ENCODE peak calls at places on chromosomes 12 and 14, in seven cellular contexts. E is stimulated activated CD8-positive, alpha-beta memory T cell treated with anti-CD3 and anti-CD28 coated beads, Interleukin-12 subunit alpha, Interleukin-12 subunit beta, amount 100 ng/mL, for 1 hour; W is H54; K is PC-9; X is stimulated activated CD4-positive, alpha-beta T cell treated with anti-CD3 and anti-CD28 coated beads, Interleukin-4, amount 100 ng/mL, for 4 hours; Q is activated CD4-positive, alpha-beta T cell treated with anti-CD3 and anti-CD28 coated beads, Interleukin-2, amount 50 U/mL, for 1 hour; P is aorta. M is an unnamed sample.
A peak's percentile ranks its signal among the peaks of the same experiment; 100 is the strongest.

GRCh38 chr12:4323400-4323799 is 2.4 kb downstream of the TIGAR start:
- DNase-seq in K (no peak), W (no peak), Q (no peak), P (no peak), E (no peak), X (no peak), M (no peak)

GRCh38 chr14:53391156-53391555 is 238.0 kb upstream of the DDHD1 start:
- DNase-seq in E (no peak), P (no peak), X (no peak), W (peak; percentile 7), K (no peak), Q (no peak), M (no peak)

GRCh38 chr12:24561882-24562760 is 386.8 kb downstream of the BCAT1 start:
- DNase-seq in X (no peak), E (no peak), P (peak; percentile 90), K (no peak), W (no peak), Q (no peak), M (no peak)

GRCh38 chr12:111072299-111072698 is 151.9 kb upstream of the MYL2 start:
- DNase-seq in Q (no peak), X (no peak), K (no peak), W (no peak), E (no peak), P (no peak), M (no peak)

GRCh38 chr12:45731376-45731775 is 1.9 kb downstream of the ARID2 start:
- DNase-seq in W (no peak), X (no peak), P (no peak), E (no peak), K (no peak), Q (no peak), M (no peak)

GRCh38 chr12:49980501-49981158 is 7.9 kb downstream of the AQP6 start:
- DNase-seq in Q (no peak), P (no peak), X (no peak), W (no peak), E (no peak), K (no peak), M (no peak)

GRCh38 chr14:103702095-103702494 is 13.2 kb downstream of the XRCC3 start:
- DNase-seq in E (no peak), W (no peak), X (no peak), Q (no peak), P (no peak), K (no peak), M (no peak)

GRCh38 chr12:120199595-120200306 is 1.2 kb downstream of the RPLP0 start:
- DNase-seq in Q (peak; percentile 20), W (no peak), X (peak; percentile 28), K (peak; percentile 23), P (no peak), E (no peak), M (no peak)

GRCh38 chr12:15856097-15856982 is 25.8 kb upstream of the STRAP start:
- DNase-seq in X (no peak), P (no peak), K (peak; percentile 63), E (peak; percentile 22), W (no peak), Q (peak; percentile 26), M (no peak)

GRCh38 chr14:39581474-39581873 is 149.2 kb upstream of the FBXO33 start:
- DNase-seq in P (no peak), E (no peak), Q (no peak), W (no peak), X (no peak), K (no peak), M (no peak)

GRCh38 chr12:128268348-128268725 is 1.4 kb downstream of the TMEM132C start:
- DNase-seq in P (no peak), E (no peak), Q (no peak), W (no peak), X (no peak), K (no peak), M (no peak)

GRCh38 chr12:80262372-80263170 is 163.2 kb downstream of the OTOGL start:
- DNase-seq in E (no peak), Q (no peak), P (no peak), K (no peak), X (no peak), W (no peak), M (no peak)

GRCh38 chr12:123363743-123364531 is 710 bp downstream of the SBNO1 start:
- DNase-seq in P (peak; percentile 80), Q (peak; percentile 16), W (peak; percentile 26), X (peak; percentile 15), K (peak; percentile 7), E (peak; percentile 2), M (peak; percentile 83)

GRCh38 chr12:111158992-111159391 is 209.9 kb downstream of the PHETA1 start:
- DNase-seq in E (no peak), W (no peak), Q (no peak), P (no peak), K (no peak), X (no peak), M (no peak)

GRCh38 chr12:3544296-3544965 is 53.4 kb downstream of the PRMT8 start:
- DNase-seq in Q (no peak), P (no peak), K (no peak), X (no peak), E (no peak), W (no peak), M (no peak)

GRCh38 chr14:34270361-34270760 is 191.7 kb downstream of the SPTSSA start:
- DNase-seq in K (no peak), W (no peak), E (no peak), Q (no peak), X (no peak), P (no peak), M (no peak)

GRCh38 chr12:105748806-105749600 is 389.8 kb downstream of the NUAK1 start:
- DNase-seq in W (no peak), P (peak; percentile 87), K (no peak), E (no peak), X (no peak), Q (no peak), M (no peak)

GRCh38 chr14:104436741-104437701 is 142.5 kb upstream of the C14orf180 start:
- DNase-seq in Q (no peak), E (no peak), P (peak; percentile 53), W (no peak), X (no peak), K (no peak), M (no peak)

GRCh38 chr14:90757452-90757851 is 58.8 kb downstream of the TTC7B start:
- DNase-seq in W (no peak), P (no peak), Q (no peak), E (no peak), K (no peak), X (no peak), M (no peak)

GRCh38 chr12:114221976-114222630 is 183.8 kb downstream of the TBX5 start:
- DNase-seq in E (no peak), X (no peak), W (no peak), P (no peak), Q (no peak), K (no peak), M (no peak)

M was measured in chondrocyte.